ENCODE peak calls at places on chromosomes 4 and X, in ten cellular contexts. One of them, this sample, is unnamed.
A peak's percentile ranks its signal among the peaks of the same experiment; 100 is the strongest.

GRCh38 chr4:151340751-151341385 is 15.5 kb upstream of the SH3D19 start:
- DNase-seq in epithelial cell of prostate: no peak
- DNase-seq in breast epithelium: no peak
- DNase-seq in H54: no peak
- DNase-seq in neural crest cell: no peak
- DNase-seq in islet precursor cell: no peak
- DNase-seq in HepG2: no peak
- DNase-seq in adipocyte: peak; percentile 24
- DNase-seq in Caki2: no peak
- DNase-seq in Daoy: no peak
- DNase-seq in this sample: no peak

GRCh38 chr4:98711526-98711925 is 53.1 kb upstream of the TSPAN5 start:
- DNase-seq in islet precursor cell: no peak
- DNase-seq in breast epithelium: no peak
- DNase-seq in HepG2: no peak
- DNase-seq in Daoy: no peak
- DNase-seq in Caki2: no peak
- DNase-seq in H54: no peak
- DNase-seq in adipocyte: peak; percentile 46
- DNase-seq in neural crest cell: no peak
- DNase-seq in epithelial cell of prostate: no peak
- DNase-seq in this sample: no peak

GRCh38 chr4:183507928-183508327 is 3.1 kb downstream of the ING2 start:
- DNase-seq in breast epithelium: no peak
- DNase-seq in islet precursor cell: no peak
- DNase-seq in neural crest cell: no peak
- DNase-seq in HepG2: peak; percentile 59
- DNase-seq in epithelial cell of prostate: no peak
- DNase-seq in Caki2: no peak
- DNase-seq in adipocyte: no peak
- DNase-seq in Daoy: no peak
- DNase-seq in H54: no peak
- DNase-seq in this sample: no peak

GRCh38 chrX:87572911-87573310 is 55.3 kb downstream of the KLHL4 start:
- DNase-seq in Daoy: no peak
- DNase-seq in epithelial cell of prostate: no peak
- DNase-seq in Caki2: no peak
- DNase-seq in breast epithelium: no peak
- DNase-seq in islet precursor cell: no peak
- DNase-seq in adipocyte: no peak
- DNase-seq in neural crest cell: no peak
- DNase-seq in HepG2: no peak
- DNase-seq in H54: peak; percentile 0
- DNase-seq in this sample: no peak

GRCh38 chrX:150899191-150899757 is 806 bp upstream of the CD99L2 start:
- DNase-seq in H54: no peak
- DNase-seq in islet precursor cell: peak; percentile 69
- DNase-seq in neural crest cell: peak; percentile 5
- DNase-seq in epithelial cell of prostate: no peak
- DNase-seq in Daoy: peak; percentile 20
- DNase-seq in adipocyte: peak; percentile 42
- DNase-seq in breast epithelium: no peak
- DNase-seq in HepG2: no peak
- DNase-seq in Caki2: peak; percentile 21
- DNase-seq in this sample: no peak

GRCh38 chr4:20618010-20618409 is 82.2 kb upstream of the PACRGL start:
- DNase-seq in islet precursor cell: no peak
- DNase-seq in neural crest cell: no peak
- DNase-seq in Daoy: no peak
- DNase-seq in H54: no peak
- DNase-seq in breast epithelium: no peak
- DNase-seq in HepG2: no peak
- DNase-seq in epithelial cell of prostate: no peak
- DNase-seq in adipocyte: no peak
- DNase-seq in Caki2: no peak
- DNase-seq in this sample: no peak

GRCh38 chrX:16665089-16665488 is 15.1 kb downstream of the S100G start:
- DNase-seq in neural crest cell: no peak
- DNase-seq in breast epithelium: no peak
- DNase-seq in epithelial cell of prostate: no peak
- DNase-seq in Caki2: no peak
- DNase-seq in H54: no peak
- DNase-seq in HepG2: no peak
- DNase-seq in islet precursor cell: no peak
- DNase-seq in adipocyte: peak; percentile 38
- DNase-seq in Daoy: peak; percentile 4
- DNase-seq in this sample: no peak

GRCh38 chrX:102739642-102740041 is 19.1 kb downstream of the GPRASP3 start:
- DNase-seq in epithelial cell of prostate: no peak
- DNase-seq in breast epithelium: no peak
- DNase-seq in islet precursor cell: no peak
- DNase-seq in HepG2: no peak
- DNase-seq in H54: no peak
- DNase-seq in adipocyte: no peak
- DNase-seq in Daoy: peak; percentile 57
- DNase-seq in neural crest cell: no peak
- DNase-seq in Caki2: no peak
- DNase-seq in this sample: no peak

GRCh38 chr4:150104401-150105027 is 26.3 kb downstream of the DCLK2 start:
- DNase-seq in breast epithelium: no peak
- DNase-seq in Daoy: no peak
- DNase-seq in neural crest cell: no peak
- DNase-seq in HepG2: no peak
- DNase-seq in islet precursor cell: no peak
- DNase-seq in Caki2: no peak
- DNase-seq in epithelial cell of prostate: no peak
- DNase-seq in H54: no peak
- DNase-seq in adipocyte: peak; percentile 29
- DNase-seq in this sample: no peak

GRCh38 chrX:134026732-134027311 is 41.4 kb upstream of the GPC3 start:
- DNase-seq in epithelial cell of prostate: peak; percentile 1
- DNase-seq in Daoy: peak; percentile 43
- DNase-seq in H54: peak; percentile 6
- DNase-seq in islet precursor cell: peak; percentile 81
- DNase-seq in HepG2: peak; percentile 84
- DNase-seq in neural crest cell: peak; percentile 68
- DNase-seq in breast epithelium: no peak
- DNase-seq in adipocyte: peak; percentile 80
- DNase-seq in Caki2: no peak
- DNase-seq in this sample: no peak

GRCh38 chr4:182937268-182938208 is 20.4 kb upstream of the DCTD start:
- DNase-seq in epithelial cell of prostate: no peak
- DNase-seq in neural crest cell: no peak
- DNase-seq in Daoy: no peak
- DNase-seq in H54: no peak
- DNase-seq in HepG2: no peak
- DNase-seq in islet precursor cell: no peak
- DNase-seq in breast epithelium: no peak
- DNase-seq in Caki2: no peak
- DNase-seq in adipocyte: no peak
- DNase-seq in this sample: no peak

GRCh38 chr4:1752284-1753041 is 31.1 kb downstream of the TACC3 start:
- DNase-seq in neural crest cell: no peak
- DNase-seq in breast epithelium: no peak
- DNase-seq in epithelial cell of prostate: no peak
- DNase-seq in islet precursor cell: no peak
- DNase-seq in Daoy: peak; percentile 41
- DNase-seq in H54: no peak
- DNase-seq in adipocyte: no peak
- DNase-seq in Caki2: no peak
- DNase-seq in HepG2: peak; percentile 69
- DNase-seq in this sample: no peak

GRCh38 chrX:49071877-49072711 is 1.7 kb downstream of the PRAF2 start:
- DNase-seq in HepG2: no peak
- DNase-seq in neural crest cell: no peak
- DNase-seq in Caki2: no peak
- DNase-seq in Daoy: no peak
- DNase-seq in epithelial cell of prostate: no peak
- DNase-seq in breast epithelium: peak; percentile 65
- DNase-seq in islet precursor cell: peak; percentile 83
- DNase-seq in adipocyte: peak; percentile 49
- DNase-seq in H54: no peak
- DNase-seq in this sample: no peak

GRCh38 chr4:159137176-159137575 is 34.3 kb downstream of the RAPGEF2 start:
- DNase-seq in adipocyte: no peak
- DNase-seq in breast epithelium: no peak
- DNase-seq in HepG2: no peak
- DNase-seq in islet precursor cell: no peak
- DNase-seq in epithelial cell of prostate: peak; percentile 27
- DNase-seq in neural crest cell: no peak
- DNase-seq in Daoy: no peak
- DNase-seq in Caki2: no peak
- DNase-seq in H54: no peak
- DNase-seq in this sample: no peak

GRCh38 chr4:77433102-77433733 is 172.4 kb upstream of the CXCL13 start:
- DNase-seq in H54: no peak
- DNase-seq in Caki2: peak; percentile 44
- DNase-seq in neural crest cell: no peak
- DNase-seq in adipocyte: peak; percentile 65
- DNase-seq in HepG2: peak; percentile 53
- DNase-seq in epithelial cell of prostate: no peak
- DNase-seq in islet precursor cell: no peak
- DNase-seq in breast epithelium: no peak
- DNase-seq in Daoy: peak; percentile 4
- DNase-seq in this sample: no peak

GRCh38 chrX:11465648-11466411 is 172.6 kb downstream of the AMELX start:
- DNase-seq in Caki2: no peak
- DNase-seq in breast epithelium: no peak
- DNase-seq in adipocyte: no peak
- DNase-seq in islet precursor cell: no peak
- DNase-seq in HepG2: no peak
- DNase-seq in Daoy: no peak
- DNase-seq in epithelial cell of prostate: no peak
- DNase-seq in H54: no peak
- DNase-seq in neural crest cell: no peak
- DNase-seq in this sample: no peak

GRCh38 chrX:139692506-139692849 is 15.5 kb downstream of the MCF2 start:
- DNase-seq in neural crest cell: no peak
- DNase-seq in HepG2: no peak
- DNase-seq in H54: no peak
- DNase-seq in breast epithelium: no peak
- DNase-seq in islet precursor cell: no peak
- DNase-seq in epithelial cell of prostate: no peak
- DNase-seq in adipocyte: no peak
- DNase-seq in Caki2: no peak
- DNase-seq in Daoy: peak; percentile 2
- DNase-seq in this sample: no peak

GRCh38 chrX:47232803-47233332 is at the start of gene USP11:
- DNase-seq in neural crest cell: peak; percentile 61
- DNase-seq in H54: no peak
- DNase-seq in adipocyte: peak; percentile 52
- DNase-seq in Caki2: peak; percentile 43
- DNase-seq in HepG2: peak; percentile 47
- DNase-seq in epithelial cell of prostate: no peak
- DNase-seq in breast epithelium: no peak
- DNase-seq in Daoy: peak; percentile 59
- DNase-seq in islet precursor cell: no peak
- DNase-seq in this sample: no peak

GRCh38 chr4:145564540-145564939 is 54.6 kb upstream of the MMAA start:
- DNase-seq in Caki2: no peak
- DNase-seq in neural crest cell: no peak
- DNase-seq in epithelial cell of prostate: no peak
- DNase-seq in breast epithelium: no peak
- DNase-seq in Daoy: no peak
- DNase-seq in adipocyte: no peak
- DNase-seq in H54: no peak
- DNase-seq in HepG2: no peak
- DNase-seq in islet precursor cell: no peak
- DNase-seq in this sample: no peak

GRCh38 chrX:110381216-110381615 is 22.6 kb downstream of the RTL9 start:
- DNase-seq in neural crest cell: no peak
- DNase-seq in adipocyte: no peak
- DNase-seq in HepG2: no peak
- DNase-seq in epithelial cell of prostate: no peak
- DNase-seq in breast epithelium: no peak
- DNase-seq in H54: no peak
- DNase-seq in islet precursor cell: no peak
- DNase-seq in Caki2: no peak
- DNase-seq in Daoy: no peak
- DNase-seq in this sample: no peak

GRCh38 chr4:7876096-7876993 is 63.3 kb downstream of the AFAP1 start:
- DNase-seq in breast epithelium: no peak
- DNase-seq in H54: no peak
- DNase-seq in HepG2: peak; percentile 55
- DNase-seq in neural crest cell: peak; percentile 8
- DNase-seq in islet precursor cell: peak; percentile 94
- DNase-seq in Daoy: peak; percentile 70
- DNase-seq in epithelial cell of prostate: no peak
- DNase-seq in Caki2: no peak
- DNase-seq in adipocyte: no peak
- DNase-seq in this sample: no peak

GRCh38 chr4:4776335-4776734 is 83.1 kb upstream of the MSX1 start:
- DNase-seq in epithelial cell of prostate: no peak
- DNase-seq in neural crest cell: no peak
- DNase-seq in Daoy: no peak
- DNase-seq in Caki2: no peak
- DNase-seq in HepG2: no peak
- DNase-seq in H54: no peak
- DNase-seq in islet precursor cell: no peak
- DNase-seq in adipocyte: no peak
- DNase-seq in breast epithelium: no peak
- DNase-seq in this sample: no peak

GRCh38 chrX:39900788-39901170 is 197.0 kb downstream of the BCOR start:
- DNase-seq in Caki2: no peak
- DNase-seq in neural crest cell: no peak
- DNase-seq in H54: no peak
- DNase-seq in Daoy: no peak
- DNase-seq in epithelial cell of prostate: no peak
- DNase-seq in islet precursor cell: peak; percentile 82
- DNase-seq in adipocyte: peak; percentile 16
- DNase-seq in HepG2: no peak
- DNase-seq in breast epithelium: no peak
- DNase-seq in this sample: no peak

GRCh38 chrX:16484338-16484737 is 165.6 kb upstream of the S100G start:
- DNase-seq in Daoy: peak; percentile 81
- DNase-seq in epithelial cell of prostate: peak; percentile 87
- DNase-seq in adipocyte: peak; percentile 56
- DNase-seq in breast epithelium: no peak
- DNase-seq in islet precursor cell: peak; percentile 61
- DNase-seq in neural crest cell: no peak
- DNase-seq in H54: peak; percentile 16
- DNase-seq in Caki2: peak; percentile 35
- DNase-seq in HepG2: no peak
- DNase-seq in this sample: peak; percentile 91

GRCh38 chr4:156971168-156971601 is 414 bp downstream of the PDGFC start:
- DNase-seq in HepG2: no peak
- DNase-seq in breast epithelium: no peak
- DNase-seq in H54: no peak
- DNase-seq in epithelial cell of prostate: no peak
- DNase-seq in neural crest cell: peak; percentile 32
- DNase-seq in islet precursor cell: peak; percentile 64
- DNase-seq in Caki2: no peak
- DNase-seq in adipocyte: no peak
- DNase-seq in Daoy: peak; percentile 28
- DNase-seq in this sample: no peak

GRCh38 chr4:156038772-156039171 is 85.1 kb upstream of the CTSO start:
- DNase-seq in H54: no peak
- DNase-seq in epithelial cell of prostate: no peak
- DNase-seq in neural crest cell: no peak
- DNase-seq in islet precursor cell: no peak
- DNase-seq in HepG2: no peak
- DNase-seq in adipocyte: no peak
- DNase-seq in Caki2: no peak
- DNase-seq in breast epithelium: no peak
- DNase-seq in Daoy: no peak
- DNase-seq in this sample: no peak

This sample was measured in keratinocyte.